ENCODE peak calls at places on chromosomes 2 and 18, in eight cellular contexts. R, C, K, W, I, V, X and H are unnamed samples.

GRCh38 chr2:179596018-179596417 is 265.4 kb downstream of the ZNF385B start:
- DNase-seq in R (peak), C (no peak), K (no peak), W (peak), I (no peak), V (no peak), X (no peak), H (no peak)

GRCh38 chr2:240149943-240150784 is 9.7 kb upstream of the OTOS start:
- DNase-seq in R (no peak), C (peak), K (peak), W (no peak), I (no peak), V (no peak), X (no peak), H (no peak)

GRCh38 chr2:121085801-121086200 is 199.2 kb downstream of the TFCP2L1 start:
- DNase-seq in R (no peak), C (no peak), K (no peak), W (no peak), I (no peak), V (no peak), X (no peak), H (no peak)

GRCh38 chr2:38648107-38648761 is 17.7 kb upstream of the GALM start:
- DNase-seq in R (no peak), C (no peak), K (no peak), W (no peak), I (no peak), V (no peak), X (no peak), H (no peak)

GRCh38 chr2:7083580-7084509 is 166.6 kb downstream of the RNF144A start:
- DNase-seq in R (no peak), C (peak), K (peak), W (no peak), I (no peak), V (no peak), X (no peak), H (no peak)

GRCh38 chr2:207896525-207897295 is 127.0 kb upstream of the FZD5 start:
- DNase-seq in R (no peak), C (no peak), K (no peak), W (no peak), I (no peak), V (peak), X (no peak), H (no peak)

GRCh38 chr2:176936410-176936809 is 276.2 kb upstream of the HNRNPA3 start:
- DNase-seq in R (no peak), C (no peak), K (no peak), W (no peak), I (no peak), V (no peak), X (no peak), H (no peak)

GRCh38 chr2:148614332-148615049 is 30.1 kb upstream of the EPC2 start:
- DNase-seq in R (peak), C (no peak), K (peak), W (peak), I (no peak), V (no peak), X (no peak), H (no peak)

GRCh38 chr18:8951491-8951890 is 151.0 kb upstream of the NDUFV2 start:
- DNase-seq in R (no peak), C (no peak), K (no peak), W (no peak), I (no peak), V (no peak), X (no peak), H (no peak)

GRCh38 chr18:70431203-70431624 is 142.4 kb downstream of the SOCS6 start:
- DNase-seq in R (peak), C (no peak), K (peak), W (no peak), I (no peak), V (no peak), X (no peak), H (no peak)

GRCh38 chr2:170152421-170152820 is 25.5 kb upstream of the MYO3B start:
- DNase-seq in R (no peak), C (no peak), K (no peak), W (no peak), I (no peak), V (no peak), X (no peak), H (no peak)

GRCh38 chr2:199581935-199582336 is 124.2 kb upstream of the SATB2 start:
- DNase-seq in R (no peak), C (no peak), K (no peak), W (no peak), I (no peak), V (no peak), X (no peak), H (no peak)

GRCh38 chr2:71586471-71586870 is 133.1 kb downstream of the DYSF start:
- DNase-seq in R (no peak), C (no peak), K (no peak), W (no peak), I (no peak), V (no peak), X (no peak), H (no peak)

GRCh38 chr18:77012751-77013550 is 119.6 kb downstream of the MBP start:
- DNase-seq in R (no peak), C (no peak), K (no peak), W (no peak), I (no peak), V (no peak), X (no peak), H (no peak)

GRCh38 chr2:118123561-118124232 is 35.4 kb downstream of the INSIG2 start:
- DNase-seq in R (no peak), C (no peak), K (no peak), W (peak), I (no peak), V (no peak), X (peak), H (no peak)

GRCh38 chr2:109418716-109419115 is 195.1 kb downstream of the SEPTIN10 start:
- DNase-seq in R (no peak), C (no peak), K (no peak), W (no peak), I (no peak), V (no peak), X (no peak), H (no peak)

GRCh38 chr2:222292113-222292737 is 6.6 kb downstream of the PAX3 start:
- DNase-seq in R (no peak), C (no peak), K (no peak), W (no peak), I (no peak), V (no peak), X (no peak), H (no peak)